ENCODE peak calls at places on chromosomes 11 and 22, in four cellular contexts. One of them, this sample, is unnamed.

GRCh38 chr22:20466659-20467379 is 28.8 kb downstream of the KLHL22 start:
- DNase-seq in stomach: no peak
- DNase-seq in aorta: no peak
- DNase-seq in HCT116: no peak
- DNase-seq in this sample: no peak

GRCh38 chr22:24186892-24187670 is 5.8 kb downstream of the SUSD2 start:
- DNase-seq in stomach: no peak
- DNase-seq in aorta: peak; percentile 46
- DNase-seq in HCT116: no peak
- DNase-seq in this sample: no peak

GRCh38 chr22:30990675-30991074 is 21.6 kb downstream of the TUG1 start:
- DNase-seq in stomach: no peak
- DNase-seq in aorta: no peak
- DNase-seq in HCT116: no peak
- DNase-seq in this sample: no peak

GRCh38 chr11:35518766-35519165 is 6.7 kb downstream of the PAMR1 start:
- DNase-seq in stomach: no peak
- DNase-seq in aorta: no peak
- DNase-seq in HCT116: no peak
- DNase-seq in this sample: no peak

GRCh38 chr11:126139541-126140091 is 71.8 kb downstream of the RPUSD4 start:
- DNase-seq in stomach: no peak
- DNase-seq in aorta: no peak
- DNase-seq in HCT116: no peak
- DNase-seq in this sample: no peak

GRCh38 chr22:20268350-20269012 is 363 bp upstream of the RTN4R start:
- DNase-seq in stomach: peak; percentile 75
- DNase-seq in aorta: peak; percentile 64
- DNase-seq in HCT116: peak; percentile 8
- DNase-seq in this sample: peak; percentile 15

GRCh38 chr22:19984201-19984753 is 32.3 kb downstream of the ARVCF start:
- DNase-seq in stomach: no peak
- DNase-seq in aorta: peak; percentile 84
- DNase-seq in HCT116: peak; percentile 55
- DNase-seq in this sample: no peak

GRCh38 chr11:78354741-78355705 is 62.6 kb downstream of the GAB2 start:
- DNase-seq in stomach: no peak
- DNase-seq in aorta: no peak
- DNase-seq in HCT116: no peak
- DNase-seq in this sample: no peak

GRCh38 chr11:126114486-126115252 is 52.0 kb upstream of the CDON start:
- DNase-seq in stomach: no peak
- DNase-seq in aorta: no peak
- DNase-seq in HCT116: no peak
- DNase-seq in this sample: no peak

GRCh38 chr11:9138612-9139579 is 47.5 kb upstream of the SCUBE2 start:
- DNase-seq in stomach: peak; percentile 54
- DNase-seq in aorta: peak; percentile 53
- DNase-seq in HCT116: peak; percentile 75
- DNase-seq in this sample: peak; percentile 40

GRCh38 chr11:20876738-20877137 is 207.4 kb downstream of the NELL1 start:
- DNase-seq in stomach: no peak
- DNase-seq in aorta: no peak
- DNase-seq in HCT116: no peak
- DNase-seq in this sample: no peak

GRCh38 chr11:93005239-93005638 is 35.8 kb downstream of the MTNR1B start:
- DNase-seq in stomach: no peak
- DNase-seq in aorta: no peak
- DNase-seq in HCT116: no peak
- DNase-seq in this sample: no peak

GRCh38 chr22:17130199-17130598 is 9.0 kb upstream of the TMEM121B start:
- DNase-seq in stomach: no peak
- DNase-seq in aorta: no peak
- DNase-seq in HCT116: no peak
- DNase-seq in this sample: no peak

GRCh38 chr11:12581923-12582322 is 92.3 kb upstream of the TEAD1 start:
- DNase-seq in stomach: no peak
- DNase-seq in aorta: no peak
- DNase-seq in HCT116: peak; percentile 38
- DNase-seq in this sample: no peak

GRCh38 chr11:24760681-24761080 is 263.8 kb downstream of the LUZP2 start:
- DNase-seq in stomach: no peak
- DNase-seq in aorta: no peak
- DNase-seq in HCT116: no peak
- DNase-seq in this sample: no peak

GRCh38 chr11:101061606-101062005 is 68.0 kb downstream of the PGR start:
- DNase-seq in stomach: no peak
- DNase-seq in aorta: no peak
- DNase-seq in HCT116: no peak
- DNase-seq in this sample: no peak

GRCh38 chr11:134393638-134394037 is 18.4 kb downstream of the B3GAT1 start:
- DNase-seq in stomach: peak; percentile 49
- DNase-seq in aorta: no peak
- DNase-seq in HCT116: peak; percentile 2
- DNase-seq in this sample: no peak

This sample was measured in COLO829.